ENCODE peak calls at places on chromosome 14, in five cellular contexts. X is dermis blood vessel endothelial cell; V is stimulated activated CD4-positive, alpha-beta T cell treated with anti-CD3 and anti-CD28 coated beads, Interleukin-15, amount 100 ng/mL, for 48 hours; S is choroid plexus epithelial cell; R is lung. W is an unnamed sample.

GRCh38 chr14:47150267-47150666 is 498.7 kb upstream of the RPL10L start:
- DNase-seq in R (no peak), X (no peak), S (no peak), V (no peak), W (no peak)

GRCh38 chr14:88363624-88364023 is 21.8 kb upstream of the SPATA7 start:
- DNase-seq in X (no peak), S (no peak), R (no peak), V (no peak), W (no peak)

GRCh38 chr14:100535287-100536131 is 51.7 kb downstream of the BEGAIN start:
- DNase-seq in R (no peak), V (no peak), S (no peak), X (no peak), W (peak)

GRCh38 chr14:55107766-55108554 is 21.1 kb upstream of the LGALS3 start:
- DNase-seq in V (no peak), R (peak), S (peak), X (peak), W (peak)

GRCh38 chr14:103549361-103550311 is 12.8 kb downstream of the BAG5 start:
- DNase-seq in S (no peak), R (no peak), V (no peak), X (no peak), W (peak)

GRCh38 chr14:29925106-29925722 is 2.4 kb downstream of the PRKD1 start:
- DNase-seq in V (no peak), R (no peak), X (no peak), S (peak), W (no peak)

GRCh38 chr14:39432619-39433451 is 602 bp upstream of the FBXO33 start:
- DNase-seq in R (peak), V (peak), X (peak), S (peak), W (peak)

GRCh38 chr14:75430526-75430925 is 2.7 kb downstream of the JDP2 start:
- DNase-seq in R (no peak), S (peak), V (no peak), X (no peak), W (no peak)

GRCh38 chr14:91891721-91892220 is 24.4 kb upstream of the TC2N start:
- DNase-seq in R (no peak), V (no peak), X (no peak), S (no peak), W (no peak)

GRCh38 chr14:44154889-44155288 is 352.2 kb downstream of the FSCB start:
- DNase-seq in R (no peak), X (no peak), V (no peak), S (no peak), W (no peak)

GRCh38 chr14:100524933-100525243 is 62.3 kb downstream of the BEGAIN start:
- DNase-seq in V (peak), R (no peak), X (no peak), S (peak), W (peak)

GRCh38 chr14:32085845-32086383 is 8.8 kb downstream of the ARHGAP5 start:
- DNase-seq in R (no peak), X (no peak), V (no peak), S (no peak), W (no peak)

GRCh38 chr14:76262591-76262990 is 110.9 kb downstream of the GPATCH2L start:
- DNase-seq in V (no peak), X (no peak), S (no peak), R (no peak), W (no peak)

GRCh38 chr14:34063470-34064164 is 112.7 kb upstream of the EGLN3 start:
- DNase-seq in V (no peak), S (no peak), X (no peak), R (no peak), W (peak)

GRCh38 chr14:51495319-51495718 is 156.4 kb upstream of the FRMD6 start:
- DNase-seq in X (peak), R (no peak), V (no peak), S (no peak), W (no peak)

GRCh38 chr14:81392976-81393643 is 7.0 kb downstream of the STON2 start:
- DNase-seq in V (no peak), S (no peak), R (no peak), X (no peak), W (no peak)

GRCh38 chr14:41609704-41610183 is 3.1 kb downstream of the LRFN5 start:
- DNase-seq in X (no peak), R (no peak), V (no peak), S (peak), W (peak)

GRCh38 chr14:68795602-68796417 is 2.9 kb upstream of the ZFP36L1 start:
- DNase-seq in X (peak), S (peak), R (peak), V (peak), W (peak)

GRCh38 chr14:99736600-99737371 is 52.7 kb downstream of the CYP46A1 start:
- DNase-seq in R (no peak), V (no peak), S (no peak), X (peak), W (no peak)